ENCODE peak calls at places on chromosomes 5 and 9, in nine cellular contexts. S is lower leg skin, G is spleen, W is Peyer's patch, V is gastrocnemius medialis, M is tibial nerve, Z is ovary, I is GM12891, Y is IMR-90. D is an unnamed sample.

GRCh38 chr5:14223372-14223771 is 80.2 kb downstream of the TRIO start:
- DNase-seq in V (no peak), Y (no peak), W (no peak), Z (no peak), S (no peak), G (no peak), M (no peak), I (no peak), D (no peak)

GRCh38 chr5:88805151-88805784 is 77.7 kb downstream of the MEF2C start:
- DNase-seq in W (no peak), S (no peak), I (no peak), Y (no peak), M (no peak), V (no peak), G (no peak), Z (no peak), D (no peak)

GRCh38 chr9:70924905-70925547 is 196.4 kb downstream of the TRPM3 start:
- DNase-seq in V (peak; percentile 26), M (peak; percentile 40), Z (peak; percentile 43), G (no peak), S (peak; percentile 81), I (peak; percentile 8), W (peak; percentile 60), Y (peak; percentile 84), D (peak; percentile 47)

GRCh38 chr9:127838375-127839078 is 15.9 kb downstream of the ENG start:
- DNase-seq in G (peak; percentile 87), Z (peak; percentile 84), Y (peak; percentile 93), I (no peak), W (peak; percentile 71), S (peak; percentile 93), M (peak; percentile 61), V (peak; percentile 56), D (peak; percentile 100)

GRCh38 chr9:76996700-76997099 is 22.8 kb upstream of the FOXB2 start:
- DNase-seq in Y (peak; percentile 21), V (no peak), W (no peak), S (no peak), I (no peak), M (no peak), G (no peak), Z (no peak), D (peak; percentile 23)

GRCh38 chr9:129763235-129763917 is 10.5 kb upstream of the PTGES start:
- DNase-seq in V (peak; percentile 36), G (no peak), I (no peak), W (peak; percentile 55), S (no peak), Y (peak; percentile 80), Z (peak; percentile 65), M (peak; percentile 67), D (no peak)

GRCh38 chr9:84404095-84404686 is 63.6 kb upstream of the SLC28A3 start:
- DNase-seq in G (no peak), M (no peak), W (no peak), I (peak; percentile 35), Y (no peak), S (no peak), Z (no peak), V (no peak), D (peak; percentile 64)

GRCh38 chr9:98081477-98082219 is 25.1 kb downstream of the NANS start:
- DNase-seq in Y (peak; percentile 50), V (no peak), Z (no peak), I (no peak), W (peak; percentile 80), S (no peak), G (peak; percentile 67), M (no peak), D (peak; percentile 94)

GRCh38 chr9:12224449-12224848 is 468.7 kb upstream of the TYRP1 start:
- DNase-seq in Z (no peak), M (no peak), S (no peak), G (no peak), Y (no peak), I (no peak), V (no peak), W (no peak), D (no peak)

GRCh38 chr5:143060018-143060417 is 289.8 kb downstream of the ARHGAP26 start:
- DNase-seq in Y (peak; percentile 42), S (no peak), G (no peak), V (no peak), W (no peak), I (no peak), M (no peak), Z (no peak), D (no peak)

GRCh38 chr5:38607930-38608545 is 51.6 kb upstream of the LIFR start:
- DNase-seq in S (no peak), Z (no peak), Y (peak; percentile 86), M (no peak), V (no peak), W (no peak), G (no peak), I (no peak), D (no peak)

GRCh38 chr5:127981498-127981897 is 102.1 kb upstream of the SLC12A2 start:
- DNase-seq in S (no peak), Y (no peak), V (no peak), Z (no peak), I (no peak), G (no peak), W (no peak), M (no peak), D (no peak)

GRCh38 chr9:15370496-15371464 is 51.9 kb upstream of the SNAPC3 start:
- DNase-seq in Z (peak; percentile 54), I (no peak), W (no peak), G (no peak), S (no peak), Y (no peak), V (no peak), M (no peak), D (no peak)

GRCh38 chr5:178547753-178548415 is 42.3 kb downstream of the COL23A1 start:
- DNase-seq in W (no peak), G (peak; percentile 33), Y (no peak), M (no peak), V (no peak), I (no peak), S (no peak), Z (no peak), D (no peak)

GRCh38 chr9:23571414-23572104 is 254.5 kb downstream of the ELAVL2 start:
- DNase-seq in M (no peak), Z (no peak), I (no peak), W (no peak), Y (no peak), V (no peak), G (no peak), S (no peak), D (no peak)

GRCh38 chr9:88387035-88387732 is 1.1 kb upstream of the SPIN1 start:
- DNase-seq in Y (peak; percentile 55), Z (peak; percentile 62), I (no peak), S (peak; percentile 87), G (peak; percentile 84), V (peak; percentile 21), M (peak; percentile 42), W (peak; percentile 83), D (no peak)

GRCh38 chr9:88390371-88390990 is 2.2 kb downstream of the SPIN1 start:
- DNase-seq in M (no peak), Y (peak; percentile 54), Z (no peak), V (no peak), W (no peak), I (no peak), S (no peak), G (no peak), D (no peak)

GRCh38 chr9:88388203-88388885 is at the start of gene SPIN1:
- DNase-seq in Y (peak; percentile 62), W (peak; percentile 92), I (peak; percentile 90), M (peak; percentile 44), G (peak; percentile 96), V (peak; percentile 33), Z (peak; percentile 83), S (peak; percentile 95), D (peak; percentile 95)

GRCh38 chr9:88388886-88389617 is 808 bp downstream of the SPIN1 start:
- DNase-seq in M (peak; percentile 21), Y (peak; percentile 76), I (peak; percentile 34), V (no peak), S (no peak), G (peak; percentile 90), Z (peak; percentile 66), W (peak; percentile 60), D (peak; percentile 75)

GRCh38 chr9:88387733-88388202 is 476 bp upstream of the SPIN1 start:
- DNase-seq in V (no peak), Y (peak; percentile 52), G (peak; percentile 89), W (peak; percentile 76), Z (peak; percentile 54), S (peak; percentile 89), I (no peak), M (no peak), D (peak; percentile 87)
- TF ChIP-seq POLR2A in V (no peak), Y (no peak), G (no peak), W (peak; percentile 85), Z (peak; percentile 16), S (peak; percentile 1), I (no peak), M (no peak), D (peak; percentile 71)

DNA sequence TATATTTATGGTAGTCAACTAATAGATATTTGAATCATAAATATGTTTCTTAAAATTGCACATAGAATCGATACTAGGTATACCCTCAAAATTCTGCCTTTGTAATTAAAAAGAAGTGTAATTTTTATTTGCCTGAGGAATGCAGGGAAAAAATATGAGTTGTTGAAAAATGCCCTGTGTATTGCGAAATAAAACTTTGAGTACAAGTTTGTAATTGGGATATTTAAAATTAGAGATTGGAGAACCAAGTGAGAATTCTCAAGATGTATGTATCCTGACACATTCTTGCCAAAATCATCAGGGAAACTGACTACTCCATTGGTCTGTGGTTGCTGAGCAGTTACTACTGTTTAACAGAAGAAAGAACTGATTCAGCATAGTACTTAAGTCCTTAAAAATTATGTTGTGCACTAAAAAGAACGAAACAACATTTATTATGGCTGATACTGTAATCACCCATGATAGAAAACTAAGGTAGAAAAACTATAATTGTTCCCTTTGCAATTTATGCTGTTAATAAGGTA is 36.0 kb downstream of the ST8SIA4 start:
- DNase-seq in M (no peak), V (no peak), G (no peak), W (no peak), I (no peak), Y (no peak), S (no peak), Z (no peak), D (no peak)
- TF ChIP-seq POLR2A in M (no peak), V (no peak), G (no peak), W (no peak), I (no peak), Y (no peak), S (no peak), Z (no peak), D (no peak)

GRCh38 chr9:119074017-119074416 is 295.2 kb downstream of the BRINP1 start:
- DNase-seq in I (no peak), M (no peak), V (no peak), Y (no peak), G (no peak), W (no peak), S (no peak), Z (no peak), D (no peak)
- TF ChIP-seq POLR2A in I (no peak), M (no peak), V (no peak), Y (no peak), G (no peak), W (no peak), S (no peak), Z (no peak), D (no peak)

DNA sequence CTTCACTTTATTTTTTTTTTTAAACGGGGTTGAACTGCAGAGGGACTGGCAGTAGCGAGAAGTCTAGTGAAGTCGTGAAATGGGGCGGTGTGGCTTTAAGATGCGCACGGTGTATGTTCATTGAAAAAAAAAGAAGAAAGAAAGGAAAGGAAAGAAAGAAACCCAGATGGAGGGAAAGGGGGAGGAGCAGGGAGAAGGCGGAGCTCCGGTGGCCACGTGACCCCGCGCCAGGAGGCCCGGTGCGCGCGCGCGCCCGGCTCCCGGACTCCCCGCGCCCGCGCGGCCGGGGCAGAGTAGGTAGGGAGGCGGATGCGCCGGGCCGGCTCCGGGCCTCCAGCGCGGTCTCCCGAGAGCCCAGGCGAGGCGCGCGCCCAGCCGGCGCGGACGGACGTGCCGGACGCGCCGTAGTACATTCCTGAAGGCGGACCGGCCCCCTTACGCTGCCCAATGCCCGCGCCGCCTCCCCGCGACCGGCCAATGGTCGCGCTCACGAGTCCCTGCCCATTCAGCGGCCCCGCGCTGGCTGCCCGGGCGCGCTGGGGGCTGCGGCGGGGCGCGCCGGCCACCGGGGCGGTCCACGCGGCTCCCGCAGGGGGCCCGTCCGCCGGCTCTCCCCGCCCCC is 6.0 kb downstream of the PTCH1 start:
- DNase-seq in I (peak; percentile 70), V (peak; percentile 88), G (peak; percentile 94), Z (peak; percentile 90), W (peak; percentile 93), Y (peak; percentile 97), S (peak; percentile 96), M (peak; percentile 82), D (peak; percentile 98)
- TF ChIP-seq POLR2A in I (no peak), V (peak; percentile 83), G (no peak), Z (peak; percentile 54), W (peak; percentile 74), Y (peak; percentile 36), S (peak; percentile 35), M (peak; percentile 82), D (peak; percentile 41)